ENCODE peak calls at places on chromosomes 4 and X, in five cellular contexts. One of them, this sample, is unnamed.

GRCh38 chr4:24278693-24279092 is 305.7 kb downstream of the DHX15 start:
- DNase-seq in left lung: no peak
- DNase-seq in WERI-Rb-1: no peak
- DNase-seq in fibroblast of mammary gland: peak
- DNase-seq in MM.1S: no peak
- DNase-seq in this sample: no peak

GRCh38 chr4:1082215-1083182 is 30.9 kb downstream of the RNF212 start:
- DNase-seq in left lung: peak
- DNase-seq in WERI-Rb-1: no peak
- DNase-seq in fibroblast of mammary gland: peak
- DNase-seq in MM.1S: peak
- DNase-seq in this sample: no peak

GRCh38 chr4:7649741-7650531 is 215.2 kb upstream of the PSAPL1 start:
- DNase-seq in left lung: peak
- DNase-seq in WERI-Rb-1: no peak
- DNase-seq in fibroblast of mammary gland: peak
- DNase-seq in MM.1S: no peak
- DNase-seq in this sample: no peak

GRCh38 chr4:40586729-40587128 is 42.9 kb downstream of the RBM47 start:
- DNase-seq in left lung: peak
- DNase-seq in WERI-Rb-1: no peak
- DNase-seq in fibroblast of mammary gland: no peak
- DNase-seq in MM.1S: no peak
- DNase-seq in this sample: no peak

GRCh38 chr4:53361451-53361850 is 4.4 kb downstream of the SCFD2 start:
- DNase-seq in left lung: no peak
- DNase-seq in WERI-Rb-1: no peak
- DNase-seq in fibroblast of mammary gland: peak
- DNase-seq in MM.1S: no peak
- DNase-seq in this sample: no peak

GRCh38 chr4:13921805-13922204 is 294.3 kb upstream of the BOD1L1 start:
- DNase-seq in left lung: no peak
- DNase-seq in WERI-Rb-1: no peak
- DNase-seq in fibroblast of mammary gland: peak
- DNase-seq in MM.1S: peak
- DNase-seq in this sample: no peak

GRCh38 chr4:163693776-163694175 is 199.3 kb downstream of the TMA16 start:
- DNase-seq in left lung: no peak
- DNase-seq in WERI-Rb-1: no peak
- DNase-seq in fibroblast of mammary gland: peak
- DNase-seq in MM.1S: no peak
- DNase-seq in this sample: no peak

GRCh38 chr4:41324861-41325260 is 68.1 kb downstream of the UCHL1 start:
- DNase-seq in left lung: no peak
- DNase-seq in WERI-Rb-1: no peak
- DNase-seq in fibroblast of mammary gland: no peak
- DNase-seq in MM.1S: no peak
- DNase-seq in this sample: no peak

GRCh38 chr4:119627267-119628190 is 1.1 kb downstream of the PDE5A start:
- DNase-seq in left lung: peak
- DNase-seq in WERI-Rb-1: peak
- DNase-seq in fibroblast of mammary gland: peak
- DNase-seq in MM.1S: peak
- DNase-seq in this sample: peak

GRCh38 chr4:89245459-89245858 is 62.1 kb downstream of the GPRIN3 start:
- DNase-seq in left lung: no peak
- DNase-seq in WERI-Rb-1: peak
- DNase-seq in fibroblast of mammary gland: no peak
- DNase-seq in MM.1S: no peak
- DNase-seq in this sample: no peak

GRCh38 chr4:2059726-2060577 is 825 bp downstream of the NAT8L start:
- DNase-seq in left lung: no peak
- DNase-seq in WERI-Rb-1: no peak
- DNase-seq in fibroblast of mammary gland: peak
- DNase-seq in MM.1S: no peak
- DNase-seq in this sample: peak

GRCh38 chr4:171334549-171334948 is 478.7 kb upstream of the GALNTL6 start:
- DNase-seq in left lung: no peak
- DNase-seq in WERI-Rb-1: no peak
- DNase-seq in fibroblast of mammary gland: no peak
- DNase-seq in MM.1S: no peak
- DNase-seq in this sample: no peak

GRCh38 chr4:2257361-2258001 is 4.4 kb downstream of the MXD4 start:
- DNase-seq in left lung: peak
- DNase-seq in WERI-Rb-1: no peak
- DNase-seq in fibroblast of mammary gland: no peak
- DNase-seq in MM.1S: no peak
- DNase-seq in this sample: no peak

GRCh38 chr4:29711226-29711625 is 1008.9 kb upstream of the PCDH7 start:
- DNase-seq in left lung: no peak
- DNase-seq in WERI-Rb-1: no peak
- DNase-seq in fibroblast of mammary gland: peak
- DNase-seq in MM.1S: no peak
- DNase-seq in this sample: no peak

GRCh38 chr4:91837608-91838029 is 466.1 kb upstream of the GRID2 start:
- DNase-seq in left lung: no peak
- DNase-seq in WERI-Rb-1: no peak
- DNase-seq in fibroblast of mammary gland: no peak
- DNase-seq in MM.1S: no peak
- DNase-seq in this sample: no peak

GRCh38 chr4:128338634-128339355 is 51.2 kb upstream of the PGRMC2 start:
- DNase-seq in left lung: no peak
- DNase-seq in WERI-Rb-1: no peak
- DNase-seq in fibroblast of mammary gland: peak
- DNase-seq in MM.1S: no peak
- DNase-seq in this sample: no peak

GRCh38 chr4:53068755-53069154 is 206.6 kb downstream of the RASL11B start:
- DNase-seq in left lung: no peak
- DNase-seq in WERI-Rb-1: no peak
- DNase-seq in fibroblast of mammary gland: peak
- DNase-seq in MM.1S: no peak
- DNase-seq in this sample: no peak

GRCh38 chr4:107219681-107220080 is 183.6 kb upstream of the DKK2 start:
- DNase-seq in left lung: no peak
- DNase-seq in WERI-Rb-1: no peak
- DNase-seq in fibroblast of mammary gland: no peak
- DNase-seq in MM.1S: no peak
- DNase-seq in this sample: no peak

GRCh38 chr4:67983333-67983732 is 20.0 kb upstream of the TMPRSS11A start:
- DNase-seq in left lung: no peak
- DNase-seq in WERI-Rb-1: no peak
- DNase-seq in fibroblast of mammary gland: peak
- DNase-seq in MM.1S: no peak
- DNase-seq in this sample: no peak

GRCh38 chrX:119105826-119106225 is 21.8 kb downstream of the KIAA1210 start:
- DNase-seq in left lung: no peak
- DNase-seq in WERI-Rb-1: no peak
- DNase-seq in fibroblast of mammary gland: peak
- DNase-seq in MM.1S: no peak
- DNase-seq in this sample: no peak

GRCh38 chrX:41445781-41446358 is 1.3 kb upstream of the NYX start:
- DNase-seq in left lung: no peak
- DNase-seq in WERI-Rb-1: no peak
- DNase-seq in fibroblast of mammary gland: no peak
- DNase-seq in MM.1S: no peak
- DNase-seq in this sample: no peak

GRCh38 chr4:64330143-64330542 is 79.1 kb downstream of the TECRL start:
- DNase-seq in left lung: no peak
- DNase-seq in WERI-Rb-1: no peak
- DNase-seq in fibroblast of mammary gland: no peak
- DNase-seq in MM.1S: peak
- DNase-seq in this sample: no peak

GRCh38 chr4:6116696-6117285 is 83.6 kb downstream of the JAKMIP1 start:
- DNase-seq in left lung: no peak
- DNase-seq in WERI-Rb-1: no peak
- DNase-seq in fibroblast of mammary gland: no peak
- DNase-seq in MM.1S: no peak
- DNase-seq in this sample: no peak

GRCh38 chr4:186792994-186793393 is 69.3 kb upstream of the FAT1 start:
- DNase-seq in left lung: no peak
- DNase-seq in WERI-Rb-1: no peak
- DNase-seq in fibroblast of mammary gland: peak
- DNase-seq in MM.1S: peak
- DNase-seq in this sample: no peak

GRCh38 chr4:160592258-160592657 is 1489.4 kb downstream of the RAPGEF2 start:
- DNase-seq in left lung: no peak
- DNase-seq in WERI-Rb-1: no peak
- DNase-seq in fibroblast of mammary gland: no peak
- DNase-seq in MM.1S: no peak
- DNase-seq in this sample: no peak

GRCh38 chr4:184544711-184545409 is 70.5 kb upstream of the IRF2 start:
- DNase-seq in left lung: no peak
- DNase-seq in WERI-Rb-1: no peak
- DNase-seq in fibroblast of mammary gland: peak
- DNase-seq in MM.1S: no peak
- DNase-seq in this sample: no peak

GRCh38 chr4:184548651-184549341 is 74.4 kb upstream of the IRF2 start:
- DNase-seq in left lung: no peak
- DNase-seq in WERI-Rb-1: no peak
- DNase-seq in fibroblast of mammary gland: no peak
- DNase-seq in MM.1S: no peak
- DNase-seq in this sample: no peak

GRCh38 chr4:184548321-184548650 is 73.9 kb upstream of the IRF2 start:
- DNase-seq in left lung: no peak
- DNase-seq in WERI-Rb-1: no peak
- DNase-seq in fibroblast of mammary gland: no peak
- DNase-seq in MM.1S: no peak
- DNase-seq in this sample: no peak

GRCh38 chr4:184553891-184554290 is 79.5 kb upstream of the IRF2 start:
- DNase-seq in left lung: no peak
- DNase-seq in WERI-Rb-1: peak
- DNase-seq in fibroblast of mammary gland: no peak
- DNase-seq in MM.1S: no peak
- DNase-seq in this sample: no peak

DNA sequence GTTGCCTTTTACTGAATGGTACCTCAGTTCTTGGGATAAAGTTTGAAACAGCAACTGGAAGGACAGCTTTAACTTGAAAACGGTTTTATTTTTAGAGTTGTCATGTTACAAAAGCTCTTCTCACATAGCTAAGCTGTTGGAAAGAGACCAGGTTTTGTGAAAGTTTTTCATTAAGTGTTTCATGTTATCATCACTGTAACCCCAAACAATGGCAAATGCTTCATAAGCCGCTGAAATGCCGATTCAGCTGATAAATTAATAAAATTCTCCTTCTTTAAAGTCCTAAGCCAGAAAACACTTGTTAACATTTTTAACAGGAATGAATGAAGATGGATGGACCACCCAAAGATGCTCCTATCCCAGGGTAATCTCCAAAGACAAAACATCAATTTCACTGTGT is 76.1 kb upstream of the IRF2 start:
- DNase-seq in left lung: no peak
- DNase-seq in WERI-Rb-1: no peak
- DNase-seq in fibroblast of mammary gland: no peak
- DNase-seq in MM.1S: no peak
- DNase-seq in this sample: no peak
- TF ChIP-seq CTCF in left lung: no peak
- TF ChIP-seq CTCF in WERI-Rb-1: no peak
- TF ChIP-seq CTCF in fibroblast of mammary gland: no peak
- TF ChIP-seq CTCF in MM.1S: no peak
- TF ChIP-seq CTCF in this sample: no peak

GRCh38 chrX:71636438-71637252 is 18.3 kb upstream of the CXCR3 start:
- DNase-seq in left lung: no peak
- DNase-seq in WERI-Rb-1: no peak
- DNase-seq in fibroblast of mammary gland: no peak
- DNase-seq in MM.1S: peak
- DNase-seq in this sample: no peak
- TF ChIP-seq CTCF in left lung: no peak
- TF ChIP-seq CTCF in WERI-Rb-1: no peak
- TF ChIP-seq CTCF in fibroblast of mammary gland: no peak
- TF ChIP-seq CTCF in MM.1S: no peak
- TF ChIP-seq CTCF in this sample: no peak

GRCh38 chrX:47206316-47206715 is 12.2 kb upstream of the CDK16 start:
- DNase-seq in left lung: no peak
- DNase-seq in WERI-Rb-1: no peak
- DNase-seq in fibroblast of mammary gland: no peak
- DNase-seq in MM.1S: no peak
- DNase-seq in this sample: no peak
- TF ChIP-seq CTCF in left lung: no peak
- TF ChIP-seq CTCF in WERI-Rb-1: no peak
- TF ChIP-seq CTCF in fibroblast of mammary gland: no peak
- TF ChIP-seq CTCF in MM.1S: no peak
- TF ChIP-seq CTCF in this sample: no peak

GRCh38 chr4:144174401-144175067 is 34.0 kb upstream of the GYPA start:
- DNase-seq in left lung: no peak
- DNase-seq in WERI-Rb-1: no peak
- DNase-seq in fibroblast of mammary gland: peak
- DNase-seq in MM.1S: peak
- DNase-seq in this sample: no peak
- TF ChIP-seq CTCF in left lung: peak
- TF ChIP-seq CTCF in WERI-Rb-1: no peak
- TF ChIP-seq CTCF in fibroblast of mammary gland: peak
- TF ChIP-seq CTCF in MM.1S: peak
- TF ChIP-seq CTCF in this sample: peak

GRCh38 chrX:77275392-77275791 is 171.8 kb upstream of the FGF16 start:
- DNase-seq in left lung: no peak
- DNase-seq in WERI-Rb-1: no peak
- DNase-seq in fibroblast of mammary gland: no peak
- DNase-seq in MM.1S: no peak
- DNase-seq in this sample: no peak

GRCh38 chrX:77276742-77277141 is 170.4 kb upstream of the FGF16 start:
- DNase-seq in left lung: no peak
- DNase-seq in WERI-Rb-1: no peak
- DNase-seq in fibroblast of mammary gland: no peak
- DNase-seq in MM.1S: peak
- DNase-seq in this sample: no peak
- TF ChIP-seq CTCF in left lung: no peak
- TF ChIP-seq CTCF in WERI-Rb-1: peak
- TF ChIP-seq CTCF in fibroblast of mammary gland: peak
- TF ChIP-seq CTCF in MM.1S: no peak
- TF ChIP-seq CTCF in this sample: no peak

This sample was measured in nephron progenitor cell.